ENCODE peak calls at places on chromosomes 7 and 10, in four cellular contexts. Z, I, B and K are unnamed samples. For H3K9me3, the result is how much of the 10 kb centered on the place peaks cover.

GRCh38 chr7:121003986-121004685 is 15.6 kb downstream of the CPED1 start:
- DNase-seq in Z (no peak), B (no peak), I (no peak), K (peak)

GRCh38 chr7:101121996-101122932 is 4.6 kb upstream of the SERPINE1 start:
- DNase-seq in I (peak), B (peak), Z (peak), K (peak)

GRCh38 chr10:124448696-124449169 is 1.1 kb downstream of the NKX1-2 start:
- DNase-seq in B (no peak), I (no peak), Z (no peak), K (no peak)

GRCh38 chr7:105387621-105388372 is 924 bp downstream of the SRPK2 start:
- DNase-seq in I (peak), B (peak), Z (peak), K (peak)

GRCh38 chr10:29539398-29539797 is 95.4 kb downstream of the SVIL start:
- DNase-seq in Z (no peak), B (no peak), I (no peak), K (no peak)

GRCh38 chr10:123007558-123008378 is 827 bp downstream of the IKZF5 start:
- DNase-seq in I (no peak), B (peak), Z (no peak), K (peak)

GRCh38 chr7:87359366-87359765 is 13.9 kb downstream of the CROT start:
- DNase-seq in I (no peak), Z (no peak), B (no peak), K (peak)

GRCh38 chr10:50637003-50637579 is 13.3 kb upstream of the SGMS1 start:
- DNase-seq in I (no peak), Z (no peak), B (no peak), K (no peak)

GRCh38 chr7:7051221-7051877 is 131.0 kb upstream of the C1GALT1 start:
- DNase-seq in B (no peak), I (no peak), Z (no peak), K (no peak)

GRCh38 chr10:129971381-129972144 is 7.5 kb upstream of the EBF3 start:
- DNase-seq in B (peak), Z (no peak), I (peak), K (peak)

GRCh38 chr7:116636997-116637396 is 35.0 kb upstream of the MET start:
- DNase-seq in B (no peak), I (no peak), Z (no peak), K (no peak)

GRCh38 chr10:103765168-103765567 is 90.2 kb downstream of the SH3PXD2A start:
- DNase-seq in I (no peak), Z (no peak), B (peak), K (no peak)

GRCh38 chr10:5663692-5664427 is 2.5 kb downstream of the ASB13 start:
- DNase-seq in B (no peak), Z (no peak), I (no peak), K (no peak)

GRCh38 chr7:73343671-73344380 is 15.9 kb downstream of the FKBP6 start:
- DNase-seq in I (no peak), Z (no peak), B (no peak), K (no peak)

GRCh38 chr7:140607441-140607989 is 33.1 kb downstream of the DENND2A start:
- DNase-seq in Z (peak), I (peak), B (peak), K (peak)

GRCh38 chr10:114821293-114821914 is at the start of gene FHIP2A:
- DNase-seq in Z (peak), I (peak), B (peak), K (peak)

GRCh38 chr10:71584461-71584860 is 135.1 kb downstream of the C10orf105 start:
- DNase-seq in Z (no peak), I (no peak), B (no peak), K (no peak)

GRCh38 chr7:55504093-55504859 is 68.0 kb downstream of the VOPP1 start:
- DNase-seq in I (no peak), Z (no peak), B (peak), K (peak)

GRCh38 chr7:133822816-133823552 is 304.2 kb upstream of the LRGUK start:
- DNase-seq in Z (no peak), I (no peak), B (no peak), K (no peak)

GRCh38 chr7:28748934-28749584 is 209.1 kb downstream of the TRIL start:
- DNase-seq in I (no peak), Z (no peak), B (peak), K (peak)

GRCh38 chr7:20786779-20787651 is at the start of gene SP8:
- DNase-seq in Z (no peak), I (no peak), B (peak), K (peak)

GRCh38 chr10:61973169-61973568 is 71.7 kb downstream of the ARID5B start:
- DNase-seq in Z (no peak), B (no peak), I (no peak), K (no peak)

GRCh38 chr7:129066290-129067131 is 11.6 kb upstream of the TNPO3 start:
- DNase-seq in B (peak), Z (no peak), I (no peak), K (peak)

GRCh38 chr7:27695096-27695495 is 32.4 kb upstream of the HIBADH start:
- DNase-seq in I (no peak), B (no peak), Z (no peak), K (no peak)

GRCh38 chr10:110006358-110007170 is 1.2 kb upstream of the ADD3 start:
- DNase-seq in I (no peak), Z (peak), B (peak), K (peak)

GRCh38 chr10:454860-455259 is 234.6 kb downstream of the DIP2C start:
- DNase-seq in Z (peak), I (no peak), B (no peak), K (peak)

GRCh38 chr7:139362302-139362701 is 2.6 kb downstream of the LUC7L2 start:
- DNase-seq in I (no peak), B (peak), Z (no peak), K (no peak)

GRCh38 chr7:31493714-31494181 is 20.1 kb upstream of the ITPRID1 start:
- DNase-seq in Z (no peak), B (peak), I (no peak), K (no peak)

GRCh38 chr10:17385066-17385465 is 69.3 kb downstream of the ST8SIA6 start:
- DNase-seq in Z (no peak), B (no peak), I (no peak), K (no peak)

GRCh38 chr7:143013897-143014296 is 13.0 kb downstream of the OR9A2 start:
- DNase-seq in Z (no peak), I (no peak), B (no peak), K (peak)

GRCh38 chr7:110861163-110861562 is 229.8 kb upstream of the LRRN3 start:
- DNase-seq in B (no peak), Z (no peak), I (no peak), K (no peak)

GRCh38 chr10:30233186-30233958 is 115.7 kb downstream of the MTPAP start:
- DNase-seq in I (no peak), B (no peak), Z (no peak), K (peak)

GRCh38 chr7:36945612-36946400 is 221.5 kb upstream of the AOAH start:
- DNase-seq in I (no peak), B (peak), Z (no peak), K (no peak)

GRCh38 chr7:76225379-76225778 is 23.7 kb downstream of the SRRM3 start:
- DNase-seq in B (peak), Z (no peak), I (no peak), K (peak)

GRCh38 chr7:47428052-47428779 is 153.7 kb downstream of the TNS3 start:
- DNase-seq in Z (no peak), B (peak), I (no peak), K (no peak)

GRCh38 chr7:141200191-141201108 is 126.6 kb downstream of the TMEM178B start:
- DNase-seq in Z (no peak), I (no peak), B (no peak), K (no peak)

GRCh38 chr7:65441010-65441409 is 67.4 kb downstream of the ZNF92 start:
- DNase-seq in I (no peak), Z (no peak), B (no peak), K (no peak)

GRCh38 chr10:88835910-88836221 is 15.8 kb downstream of the ANKRD22 start:
- DNase-seq in B (no peak), Z (no peak), I (no peak), K (no peak)

GRCh38 chr7:101731502-101732084 is 85.8 kb upstream of the CUX1 start:
- DNase-seq in B (no peak), I (no peak), Z (no peak), K (no peak)

GRCh38 chr7:341841-342638 is 52.1 kb downstream of the FOXL3 start:
- DNase-seq in I (no peak), B (no peak), Z (no peak), K (peak)

GRCh38 chr7:343227-343822 is 53.4 kb downstream of the FOXL3 start:
- DNase-seq in I (no peak), B (no peak), Z (no peak), K (no peak)

GRCh38 chr7:342681-343216 is 52.8 kb downstream of the FOXL3 start:
- DNase-seq in Z (no peak), B (no peak), I (no peak), K (no peak)

GRCh38 chr7:344608-344994 is 54.6 kb downstream of the FOXL3 start:
- DNase-seq in B (no peak), I (no peak), Z (no peak), K (no peak)

DNA sequence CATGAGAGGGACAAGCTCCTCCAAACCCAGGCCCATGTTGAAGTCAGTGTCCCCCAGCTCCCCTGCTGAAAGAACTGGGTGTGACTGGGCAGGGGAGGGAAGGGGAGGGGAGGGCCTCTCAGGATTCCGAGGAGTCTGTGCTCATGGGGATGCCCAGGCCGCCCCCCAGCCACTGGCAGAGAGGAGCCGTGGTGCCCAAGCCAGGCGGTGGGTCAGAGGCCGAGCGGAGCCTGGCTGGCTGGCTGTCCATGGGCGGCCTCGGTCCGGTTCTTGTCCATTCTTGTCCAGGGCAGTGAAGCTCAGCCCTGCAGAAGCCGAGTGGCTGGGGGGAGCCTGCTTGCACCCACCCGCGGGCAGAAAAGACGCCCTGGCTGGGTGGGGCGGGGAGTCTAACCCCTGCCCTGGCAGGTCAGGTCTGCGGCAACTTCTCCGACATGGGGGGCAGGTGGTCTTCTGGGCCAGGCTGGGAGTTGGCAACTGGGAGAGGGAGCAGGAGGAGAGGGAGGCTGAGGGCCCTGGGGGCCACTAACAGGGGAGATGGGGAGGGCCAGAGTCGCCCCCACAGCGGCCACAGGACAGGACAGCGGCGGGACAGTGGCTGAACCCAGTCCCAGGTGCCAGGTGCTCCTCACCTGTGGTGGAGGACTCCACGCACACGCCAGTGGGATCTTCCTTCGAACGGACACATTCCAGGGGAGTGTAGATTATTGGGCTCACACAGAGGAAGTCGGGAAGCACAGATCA is 54.1 kb downstream of the FOXL3 start:
- DNase-seq in Z (no peak), B (no peak), I (no peak), K (no peak)
- H3K9me3 ChIP-seq in Z (under half), B (under half), I (under half), K (under half)

GRCh38 chr7:93923291-93923690 is 1.8 kb downstream of the GNG11 start:
- DNase-seq in I (no peak), B (no peak), Z (no peak), K (no peak)
- H3K4me3 ChIP-seq in I (peak), B (peak), Z (peak), K (peak)

GRCh38 chr10:83574770-83575169 is 564.5 kb upstream of the GHITM start:
- DNase-seq in B (no peak), I (no peak), Z (no peak), K (no peak)

GRCh38 chr10:83577421-83577820 is 561.9 kb upstream of the GHITM start:
- DNase-seq in I (no peak), B (no peak), Z (no peak), K (no peak)

DNA sequence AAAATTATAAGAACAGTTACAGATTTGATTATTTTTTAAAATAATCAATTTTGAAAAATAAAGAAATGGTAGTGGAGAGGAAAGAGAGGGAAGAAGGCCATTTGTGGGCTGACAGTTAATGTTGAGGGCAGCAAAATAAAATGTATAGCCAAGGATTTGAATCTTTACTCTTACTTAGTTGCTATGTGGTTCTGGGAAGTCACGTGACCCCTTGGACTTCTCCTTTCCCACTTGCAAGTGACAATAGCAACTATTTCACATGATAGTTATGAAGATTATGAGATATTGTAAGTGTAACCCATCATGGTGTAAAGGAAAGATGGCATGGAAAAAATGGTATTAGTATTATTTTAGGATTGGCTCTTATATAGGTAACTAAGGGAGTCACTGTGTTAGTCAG is 567.3 kb upstream of the GHITM start:
- DNase-seq in Z (no peak), B (no peak), I (no peak), K (no peak)
- H3K9me3 ChIP-seq in Z (under half), B (under half), I (under half), K (under half)

DNA sequence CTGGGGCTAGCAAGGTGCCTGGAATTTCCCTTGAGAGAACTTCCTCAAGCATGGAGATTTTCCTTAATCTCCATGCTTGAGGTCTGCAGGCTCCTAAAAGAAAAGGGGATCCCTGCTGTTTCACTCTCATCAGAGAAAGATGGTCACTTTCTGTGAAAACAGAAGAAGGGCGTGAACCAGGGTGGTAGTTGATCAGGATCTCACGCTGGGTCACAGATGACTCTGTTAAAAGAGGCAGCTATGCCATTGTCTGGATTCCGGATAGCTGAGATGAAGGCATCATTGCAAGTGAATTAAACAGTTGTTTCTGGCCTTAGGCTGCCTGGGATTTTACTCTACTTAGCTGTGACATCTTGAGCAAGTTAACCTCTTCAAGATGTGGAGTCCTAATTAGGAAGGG is 525.9 kb downstream of the TYW1 start:
- DNase-seq in B (no peak), I (no peak), Z (no peak), K (no peak)
- H3K4me3 ChIP-seq in B (no peak), I (no peak), Z (no peak), K (no peak)

GRCh38 chr10:42594246-42594650 is 44.1 kb downstream of the ZNF33B start:
- DNase-seq in B (no peak), I (no peak), Z (no peak), K (no peak)
- H3K9me3 ChIP-seq in B (under half), I (under half), Z (under half), K (under half)